ENCODE peak calls at places on chromosomes 2 and 18, in six cellular contexts. D, I, O, P, J and M are unnamed samples.

GRCh38 chr2:231094671-231095346 is 30.0 kb downstream of the HTR2B start:
- DNase-seq in D (no peak), I (no peak), O (no peak), P (no peak), J (no peak), M (no peak)

GRCh38 chr2:132503621-132504200 is 87.1 kb downstream of the GPR39 start:
- DNase-seq in D (no peak), I (peak), O (no peak), P (no peak), J (no peak), M (no peak)

GRCh38 chr2:177332041-177332991 is 60.3 kb upstream of the AGPS start:
- DNase-seq in D (peak), I (peak), O (no peak), P (peak), J (peak), M (no peak)

GRCh38 chr18:3248062-3248669 is 565 bp downstream of the MYL12A start:
- DNase-seq in D (peak), I (no peak), O (no peak), P (no peak), J (no peak), M (no peak)

GRCh38 chr2:33417093-33417492 is 59.4 kb upstream of the RASGRP3 start:
- DNase-seq in D (peak), I (peak), O (no peak), P (no peak), J (no peak), M (no peak)

GRCh38 chr2:98761267-98761781 is 30.4 kb upstream of the MGAT4A start:
- DNase-seq in D (no peak), I (no peak), O (no peak), P (no peak), J (no peak), M (peak)

GRCh38 chr18:48408111-48408726 is 964 bp downstream of the ZBTB7C start:
- DNase-seq in D (no peak), I (no peak), O (no peak), P (peak), J (no peak), M (peak)

GRCh38 chr18:12031836-12032235 is 50.5 kb downstream of the IMPA2 start:
- DNase-seq in D (peak), I (peak), O (no peak), P (no peak), J (no peak), M (no peak)

GRCh38 chr18:36337679-36338419 is 40.3 kb downstream of the FHOD3 start:
- DNase-seq in D (no peak), I (no peak), O (no peak), P (no peak), J (no peak), M (no peak)

GRCh38 chr18:58937204-58937603 is 72.5 kb downstream of the ZNF532 start:
- DNase-seq in D (no peak), I (peak), O (no peak), P (no peak), J (no peak), M (no peak)

GRCh38 chr2:225660262-225661091 is 261.0 kb downstream of the NYAP2 start:
- DNase-seq in D (peak), I (peak), O (peak), P (peak), J (no peak), M (peak)

GRCh38 chr2:171390941-171391516 is 42.8 kb downstream of the METTL8 start:
- DNase-seq in D (no peak), I (peak), O (no peak), P (no peak), J (no peak), M (no peak)

GRCh38 chr2:84631047-84631446 is 114.7 kb downstream of the DNAH6 start:
- DNase-seq in D (no peak), I (peak), O (no peak), P (peak), J (peak), M (peak)

GRCh38 chr2:46232860-46233259 is 64.3 kb upstream of the EPAS1 start:
- DNase-seq in D (no peak), I (peak), O (no peak), P (no peak), J (no peak), M (no peak)

GRCh38 chr2:45716915-45717314 is 65.4 kb downstream of the PRKCE start:
- DNase-seq in D (no peak), I (no peak), O (no peak), P (no peak), J (no peak), M (no peak)

GRCh38 chr2:156229724-156230362 is 102.7 kb downstream of the NR4A2 start:
- DNase-seq in D (no peak), I (no peak), O (no peak), P (no peak), J (no peak), M (no peak)

GRCh38 chr18:68314403-68314802 is 400.5 kb downstream of the TMX3 start:
- DNase-seq in D (no peak), I (peak), O (no peak), P (no peak), J (no peak), M (no peak)

GRCh38 chr18:33957705-33958104 is 267.0 kb downstream of the NOL4 start:
- DNase-seq in D (no peak), I (no peak), O (no peak), P (no peak), J (no peak), M (no peak)

GRCh38 chr18:70181725-70182124 is 23.8 kb downstream of the RTTN start:
- DNase-seq in D (no peak), I (no peak), O (no peak), P (no peak), J (no peak), M (no peak)

GRCh38 chr2:164840458-164840929 is 1.1 kb downstream of the COBLL1 start:
- DNase-seq in D (peak), I (no peak), O (peak), P (peak), J (no peak), M (peak)

DNA sequence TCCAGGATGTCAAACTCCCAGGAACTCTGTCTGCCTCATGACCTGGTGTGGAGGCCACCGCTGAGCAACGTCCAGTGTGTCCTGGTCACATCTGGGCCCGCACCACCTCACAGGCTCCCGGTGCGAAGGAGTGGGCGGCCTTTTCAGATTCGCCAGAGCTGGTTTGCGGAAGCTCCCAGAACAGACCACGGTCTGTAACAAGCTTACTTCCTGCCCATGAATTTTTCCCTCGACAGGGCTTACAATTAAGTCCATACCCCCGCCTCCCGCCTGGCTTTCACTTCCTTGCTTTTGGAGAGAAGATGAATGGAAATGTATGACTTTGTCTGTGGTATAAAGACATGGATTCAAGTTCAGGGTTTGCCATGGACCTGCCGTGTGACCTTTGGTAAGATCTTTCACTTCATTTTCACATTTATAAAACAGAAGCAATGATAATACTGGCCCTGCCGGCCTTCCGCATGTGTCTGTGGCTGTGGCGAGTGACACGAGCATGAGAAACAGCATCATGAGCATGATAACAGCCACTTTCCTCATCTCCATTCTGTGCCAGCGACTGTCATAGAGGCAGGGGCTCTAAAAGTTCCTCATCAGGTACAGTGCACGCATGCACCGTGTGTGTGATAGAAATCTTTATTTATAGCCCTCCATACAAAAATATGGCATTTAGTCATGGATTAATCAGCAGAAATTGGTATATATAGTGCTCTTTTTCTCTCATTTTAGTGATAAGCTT is 31.0 kb upstream of the KCNF1 start:
- DNase-seq in D (no peak), I (no peak), O (no peak), P (no peak), J (no peak), M (no peak)
- H3K4me3 ChIP-seq in D (no peak), I (no peak), O (no peak), P (no peak), J (no peak), M (no peak)

GRCh38 chr18:56453576-56453975 is 184.8 kb downstream of the TXNL1 start:
- DNase-seq in D (no peak), I (no peak), O (no peak), P (no peak), J (no peak), M (no peak)

GRCh38 chr18:56447972-56448371 is 190.4 kb downstream of the TXNL1 start:
- DNase-seq in D (no peak), I (peak), O (no peak), P (peak), J (no peak), M (no peak)

GRCh38 chr18:56445422-56445821 is 193.0 kb downstream of the TXNL1 start:
- DNase-seq in D (no peak), I (no peak), O (no peak), P (no peak), J (no peak), M (no peak)

GRCh38 chr18:56451188-56451587 is 187.2 kb downstream of the TXNL1 start:
- DNase-seq in D (no peak), I (no peak), O (no peak), P (no peak), J (no peak), M (no peak)
- TF ChIP-seq CTCF in D (no peak), I (no peak), O (no peak), P (no peak), J (no peak), M (no peak)

GRCh38 chr2:136209540-136210264 is 91.8 kb upstream of the CXCR4 start:
- DNase-seq in D (no peak), I (no peak), O (no peak), P (no peak), J (no peak), M (no peak)
- H3K4me3 ChIP-seq in D (no peak), I (no peak), O (no peak), P (no peak), J (no peak), M (no peak)

GRCh38 chr2:144432921-144433320 is 87.0 kb downstream of the ZEB2 start:
- DNase-seq in D (no peak), I (peak), O (no peak), P (no peak), J (no peak), M (no peak)

GRCh38 chr2:144429396-144430112 is 90.4 kb downstream of the ZEB2 start:
- DNase-seq in D (no peak), I (no peak), O (no peak), P (no peak), J (no peak), M (no peak)

GRCh38 chr2:144430722-144431163 is 89.2 kb downstream of the ZEB2 start:
- DNase-seq in D (peak), I (peak), O (no peak), P (peak), J (no peak), M (no peak)

GRCh38 chr2:144432014-144432413 is 87.9 kb downstream of the ZEB2 start:
- DNase-seq in D (no peak), I (no peak), O (no peak), P (no peak), J (no peak), M (no peak)

DNA sequence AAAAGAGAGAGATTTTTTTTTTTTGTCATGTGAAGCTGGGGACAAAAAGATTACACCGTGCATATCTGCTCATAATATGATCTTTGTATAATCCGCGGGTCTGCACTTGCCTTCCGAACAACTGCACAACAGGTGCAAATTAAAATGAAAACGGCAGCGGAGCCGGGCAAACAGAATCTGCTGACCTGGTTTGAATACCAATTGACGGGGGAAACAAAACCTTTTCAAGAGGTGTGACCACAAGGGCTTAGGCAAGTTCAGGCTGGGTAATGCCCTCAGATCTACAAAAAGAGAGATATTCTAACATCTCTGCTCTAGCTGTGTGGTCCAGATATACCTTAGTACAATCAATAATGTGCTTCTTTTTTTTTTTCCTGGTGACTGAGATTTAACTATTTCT is 88.5 kb downstream of the ZEB2 start:
- DNase-seq in D (no peak), I (no peak), O (no peak), P (no peak), J (no peak), M (no peak)
- TF ChIP-seq CTCF in D (no peak), I (no peak), O (no peak), P (no peak), J (no peak), M (no peak)